ENCODE peak calls at places on chromosome 9, in seven cellular contexts. U is hepatocyte; S is RWPE1; R is activated CD4-positive, alpha-beta T cell treated with anti-CD3 and anti-CD28 coated beads, Interleukin-2, amount 10 ng/mL, durations not matched to agents 7 days and 5 days; B is WTC11; C is fibroblast of lung; I is anterior cingulate cortex. L is an unnamed sample.
A peak's percentile ranks its signal among the peaks of the same experiment; 100 is the strongest.

GRCh38 chr9:126788631-126789349 is 16.1 kb upstream of the ZBTB43 start:
- DNase-seq in U (peak; percentile 48), S (peak; percentile 94), R (peak; percentile 8), B (no peak), C (peak; percentile 20), I (no peak), L (no peak)

GRCh38 chr9:102032614-102033013 is 294.2 kb upstream of the GRIN3A start:
- DNase-seq in U (no peak), S (no peak), R (no peak), B (no peak), C (no peak), I (no peak), L (no peak)

GRCh38 chr9:101468116-101468515 is 32.5 kb upstream of the ALDOB start:
- DNase-seq in U (no peak), S (no peak), R (no peak), B (no peak), C (no peak), I (no peak), L (peak; percentile 57)

GRCh38 chr9:126915846-126916543 is 1.4 kb downstream of the RALGPS1 start:
- DNase-seq in U (peak; percentile 56), S (peak; percentile 73), R (no peak), B (no peak), C (no peak), I (no peak), L (no peak)

GRCh38 chr9:86321373-86321772 is 32.8 kb downstream of the TUT7 start:
- DNase-seq in U (peak; percentile 34), S (no peak), R (no peak), B (no peak), C (peak; percentile 85), I (no peak), L (no peak)

GRCh38 chr9:108671156-108671555 is 184.6 kb downstream of the ACTL7B start:
- DNase-seq in U (no peak), S (peak; percentile 86), R (no peak), B (peak; percentile 28), C (peak; percentile 28), I (no peak), L (no peak)

GRCh38 chr9:94817291-94818195 is 91.0 kb downstream of the AOPEP start:
- DNase-seq in U (no peak), S (no peak), R (no peak), B (no peak), C (no peak), I (no peak), L (no peak)

GRCh38 chr9:127574089-127574921 is 37.8 kb upstream of the STXBP1 start:
- DNase-seq in U (peak; percentile 58), S (peak; percentile 83), R (no peak), B (no peak), C (no peak), I (no peak), L (no peak)

GRCh38 chr9:99085949-99086948 is 18.7 kb upstream of the TGFBR1 start:
- DNase-seq in U (no peak), S (no peak), R (no peak), B (no peak), C (peak; percentile 70), I (no peak), L (no peak)

GRCh38 chr9:131831380-131832165 is 91.7 kb upstream of the RAPGEF1 start:
- DNase-seq in U (no peak), S (no peak), R (no peak), B (no peak), C (no peak), I (no peak), L (no peak)

GRCh38 chr9:125447202-125447802 is 185.7 kb downstream of the GAPVD1 start:
- DNase-seq in U (no peak), S (no peak), R (no peak), B (no peak), C (no peak), I (no peak), L (no peak)

GRCh38 chr9:656918-657583 is 184.4 kb upstream of the DMRT1 start:
- DNase-seq in U (no peak), S (no peak), R (no peak), B (no peak), C (no peak), I (no peak), L (peak; percentile 82)

GRCh38 chr9:96169901-96170300 is 132.1 kb downstream of the HSD17B3 start:
- DNase-seq in U (no peak), S (no peak), R (no peak), B (no peak), C (peak; percentile 21), I (no peak), L (no peak)

GRCh38 chr9:89422151-89422918 is 75.6 kb downstream of the SEMA4D start:
- DNase-seq in U (no peak), S (peak; percentile 37), R (peak; percentile 65), B (no peak), C (no peak), I (no peak), L (no peak)

GRCh38 chr9:840343-840742 is 1.2 kb upstream of the DMRT1 start:
- DNase-seq in U (no peak), S (no peak), R (no peak), B (peak; percentile 72), C (no peak), I (no peak), L (no peak)

GRCh38 chr9:107690026-107690425 is 200.5 kb upstream of the KLF4 start:
- DNase-seq in U (no peak), S (no peak), R (no peak), B (no peak), C (no peak), I (no peak), L (no peak)

GRCh38 chr9:134811673-134812668 is 68.6 kb upstream of the FCN2 start:
- DNase-seq in U (peak; percentile 51), S (no peak), R (no peak), B (peak; percentile 54), C (peak; percentile 61), I (no peak), L (no peak)

GRCh38 chr9:92035687-92036410 is 79.4 kb downstream of the SPTLC1 start:
- DNase-seq in U (peak; percentile 56), S (no peak), R (no peak), B (no peak), C (peak; percentile 98), I (no peak), L (no peak)

GRCh38 chr9:4563105-4563504 is 72.8 kb downstream of the SLC1A1 start:
- DNase-seq in U (no peak), S (no peak), R (no peak), B (no peak), C (no peak), I (no peak), L (no peak)

L was measured in foreskin melanocyte.